ENCODE peak calls at places on chromosomes 11 and 22, in seven cellular contexts. O, T, P, J, A, N and L are unnamed samples.

GRCh38 chr22:34975721-34976120 is 90.2 kb upstream of the ISX start:
- DNase-seq in T (no peak), P (no peak), J (no peak), N (no peak), O (no peak), A (no peak), L (no peak)

GRCh38 chr11:33915521-33915920 is 23.6 kb upstream of the LMO2 start:
- DNase-seq in J (no peak), A (no peak), T (no peak), P (no peak), O (no peak), N (no peak), L (no peak)

GRCh38 chr11:59173964-59174663 is 2.2 kb downstream of the DTX4 start:
- DNase-seq in J (no peak), P (no peak), N (peak), O (peak), T (no peak), A (no peak), L (no peak)

GRCh38 chr11:86523738-86524602 is 148.4 kb downstream of the ME3 start:
- DNase-seq in P (no peak), O (peak), T (no peak), J (peak), A (no peak), N (no peak), L (no peak)

GRCh38 chr11:80758787-80759186 is 1318.0 kb upstream of the TENM4 start:
- DNase-seq in P (no peak), J (no peak), N (no peak), O (no peak), A (no peak), T (no peak), L (no peak)

GRCh38 chr11:110818032-110818687 is 105.9 kb upstream of the ARHGAP20 start:
- DNase-seq in O (no peak), T (no peak), A (no peak), P (no peak), N (no peak), J (no peak), L (no peak)

GRCh38 chr22:20530368-20531153 is 23.2 kb downstream of the MED15 start:
- DNase-seq in N (no peak), P (no peak), T (no peak), J (no peak), A (no peak), O (no peak), L (no peak)

GRCh38 chr22:36641902-36642640 is 61.5 kb downstream of the CACNG2 start:
- DNase-seq in P (peak), A (no peak), N (peak), O (no peak), T (no peak), J (no peak), L (no peak)

GRCh38 chr11:101031713-101032112 is 97.9 kb downstream of the PGR start:
- DNase-seq in J (no peak), T (no peak), P (no peak), N (no peak), O (no peak), A (no peak), L (no peak)

GRCh38 chr22:30628491-30628890 is 7.1 kb upstream of the SLC35E4 start:
- DNase-seq in J (no peak), O (no peak), N (no peak), P (no peak), T (no peak), A (no peak), L (no peak)

GRCh38 chr11:110445428-110445827 is 15.7 kb downstream of the FDX1 start:
- DNase-seq in N (no peak), P (no peak), T (no peak), A (no peak), O (no peak), J (no peak), L (no peak)

GRCh38 chr11:73525611-73526010 is 72.3 kb downstream of the FAM168A start:
- DNase-seq in T (no peak), J (no peak), O (no peak), N (no peak), A (no peak), P (no peak), L (no peak)

GRCh38 chr11:96752221-96752620 is 362.4 kb downstream of the JRKL start:
- DNase-seq in J (no peak), O (no peak), N (no peak), T (no peak), A (no peak), P (no peak), L (no peak)

GRCh38 chr11:30852091-30852490 is 265.9 kb upstream of the MPPED2 start:
- DNase-seq in O (no peak), J (no peak), T (no peak), N (no peak), P (no peak), A (no peak), L (no peak)

GRCh38 chr11:133508448-133508847 is 23.9 kb downstream of the OPCML start:
- DNase-seq in T (no peak), O (no peak), J (no peak), A (no peak), P (no peak), N (no peak), L (no peak)

GRCh38 chr22:17164392-17165024 is 5.4 kb upstream of the HDHD5 start:
- DNase-seq in O (no peak), A (no peak), P (no peak), N (no peak), T (no peak), J (peak), L (no peak)

GRCh38 chr11:25755918-25756584 is 575.9 kb upstream of the ANO3 start:
- DNase-seq in J (no peak), P (no peak), N (no peak), T (no peak), O (no peak), A (no peak), L (no peak)

GRCh38 chr11:2574553-2575535 is 125.0 kb downstream of the KCNQ1OT1 start:
- DNase-seq in P (peak), N (no peak), T (no peak), J (no peak), O (peak), A (no peak), L (no peak)

GRCh38 chr11:124277207-124277606 is 21.0 kb downstream of the OR8G5 start:
- DNase-seq in P (no peak), J (no peak), N (no peak), T (no peak), A (no peak), O (no peak), L (no peak)

GRCh38 chr11:134033696-134034491 is 35.0 kb upstream of the JAM3 start:
- DNase-seq in J (peak), P (peak), N (peak), O (peak), A (no peak), T (no peak), L (peak)

GRCh38 chr11:35163707-35164496 is 24.9 kb downstream of the CD44 start:
- DNase-seq in N (no peak), P (no peak), T (no peak), O (no peak), A (no peak), J (no peak), L (no peak)